ENCODE peak calls at places on chromosomes 2 and 18, in eight cellular contexts. V is NCI-H510A treated with DMSO at 0.1 percent for 48 hours; S is naive thymus-derived CD8-positive, alpha-beta T cell; Q is midbrain; P is NCI-H2029 treated with DMSO at 0.1 percent for 48 hours; E is ELF-1; D is right atrium auricular region; Z is left cardiac atrium. H is an unnamed sample.

GRCh38 chr2:218839430-218839829 is 7.8 kb upstream of the PRKAG3 start:
- DNase-seq in S (no peak), V (no peak), Q (no peak), E (no peak), Z (no peak), P (no peak), D (no peak), H (no peak)

GRCh38 chr18:63271881-63272299 is 47.7 kb downstream of the BCL2 start:
- DNase-seq in D (no peak), S (no peak), Z (no peak), E (no peak), V (peak), Q (peak), P (no peak), H (no peak)

GRCh38 chr2:120132691-120133090 is 90.5 kb downstream of the TMEM185B start:
- DNase-seq in Z (no peak), E (no peak), S (no peak), Q (no peak), D (no peak), P (no peak), V (no peak), H (no peak)

GRCh38 chr2:113858764-113859163 is 31.1 kb upstream of the ACTR3 start:
- DNase-seq in Z (no peak), P (no peak), Q (no peak), E (no peak), S (no peak), V (no peak), D (no peak), H (peak)

GRCh38 chr2:137380610-137381009 is 583.7 kb upstream of the HNMT start:
- DNase-seq in E (no peak), D (no peak), P (no peak), Q (no peak), Z (no peak), V (no peak), S (no peak), H (peak)

GRCh38 chr2:31197669-31198068 is 19.6 kb downstream of the CAPN14 start:
- DNase-seq in E (no peak), Z (no peak), P (no peak), D (no peak), Q (no peak), V (no peak), S (no peak), H (no peak)

GRCh38 chr2:10476723-10477442 is 28.8 kb upstream of the ODC1 start:
- DNase-seq in Q (no peak), P (no peak), D (no peak), E (no peak), S (no peak), V (no peak), Z (no peak), H (no peak)

GRCh38 chr2:21103274-21103891 is 20.4 kb upstream of the TDRD15 start:
- DNase-seq in V (peak), P (no peak), Q (no peak), D (no peak), E (no peak), S (no peak), Z (no peak), H (no peak)

GRCh38 chr2:113711857-113712256 is 44.6 kb downstream of the SLC35F5 start:
- DNase-seq in Z (no peak), V (no peak), S (no peak), P (no peak), Q (no peak), E (no peak), D (no peak), H (peak)

GRCh38 chr2:47237375-47238357 is 82.6 kb upstream of the STPG4 start:
- DNase-seq in V (no peak), S (no peak), Z (peak), P (no peak), E (peak), Q (no peak), D (peak), H (no peak)

GRCh38 chr2:176931588-176932563 is 280.7 kb upstream of the HNRNPA3 start:
- DNase-seq in P (no peak), S (no peak), Q (no peak), E (no peak), V (no peak), D (no peak), Z (no peak), H (peak)

GRCh38 chr2:37671013-37671815 is at the start of gene CDC42EP3:
- DNase-seq in E (peak), V (peak), Z (peak), P (no peak), Q (no peak), D (no peak), S (peak), H (peak)

GRCh38 chr2:15532996-15533395 is 28.1 kb downstream of the NBAS start:
- DNase-seq in Z (no peak), D (no peak), E (no peak), Q (no peak), V (no peak), S (no peak), P (no peak), H (no peak)

GRCh38 chr2:200396726-200397348 is 90.3 kb downstream of the SPATS2L start:
- DNase-seq in Q (no peak), E (no peak), Z (no peak), V (no peak), P (no peak), S (no peak), D (no peak), H (peak)

GRCh38 chr2:30948120-30948519 is 140.9 kb upstream of the CAPN13 start:
- DNase-seq in Q (no peak), Z (no peak), S (no peak), D (no peak), P (no peak), E (no peak), V (no peak), H (peak)